ENCODE peak calls at places on chromosomes 11 and 22, in four cellular contexts. Q is spleen, J is ovary, N is transverse colon. F is an unnamed sample.

GRCh38 chr11:77598195-77598594 is 8.4 kb downstream of the AQP11 start:
- DNase-seq in Q (no peak), J (no peak), N (no peak), F (no peak)

GRCh38 chr11:35005156-35005780 is 88.8 kb downstream of the PDHX start:
- DNase-seq in Q (no peak), J (no peak), N (peak; percentile 45), F (peak; percentile 59)

GRCh38 chr11:95922536-95923440 is 1.1 kb downstream of the MTMR2 start:
- DNase-seq in Q (no peak), J (no peak), N (no peak), F (no peak)

GRCh38 chr11:47527186-47527585 is 25.7 kb downstream of the CELF1 start:
- DNase-seq in Q (no peak), J (no peak), N (no peak), F (no peak)

GRCh38 chr22:32622004-32622761 is 147.6 kb downstream of the FBXO7 start:
- DNase-seq in Q (peak; percentile 56), J (peak; percentile 51), N (peak; percentile 44), F (no peak)

GRCh38 chr11:69010964-69011623 is 2.0 kb downstream of the MRGPRF start:
- DNase-seq in Q (peak; percentile 74), J (peak; percentile 91), N (peak; percentile 78), F (peak; percentile 81)

GRCh38 chr11:68317147-68317785 is 4.9 kb downstream of the LRP5 start:
- DNase-seq in Q (no peak), J (no peak), N (no peak), F (no peak)

GRCh38 chr11:79430280-79430679 is 10.6 kb downstream of the TENM4 start:
- DNase-seq in Q (no peak), J (no peak), N (no peak), F (no peak)

GRCh38 chr22:24189249-24190158 is 8.2 kb downstream of the SUSD2 start:
- DNase-seq in Q (peak; percentile 90), J (peak; percentile 80), N (peak; percentile 73), F (peak; percentile 84)

GRCh38 chr11:27976262-27976661 is 131.7 kb downstream of the KIF18A start:
- DNase-seq in Q (no peak), J (no peak), N (no peak), F (no peak)

GRCh38 chr11:16215352-16215751 is 141.0 kb downstream of the SOX6 start:
- DNase-seq in Q (no peak), J (no peak), N (no peak), F (no peak)

GRCh38 chr11:67300756-67301312 is 2.5 kb upstream of the SSH3 start:
- DNase-seq in Q (peak; percentile 76), J (peak; percentile 31), N (peak; percentile 6), F (no peak)

GRCh38 chr11:20310596-20311394 is 52.7 kb upstream of the HTATIP2 start:
- DNase-seq in Q (no peak), J (no peak), N (no peak), F (no peak)

GRCh38 chr11:62614275-62614674 is 1.2 kb downstream of the ROM1 start:
- DNase-seq in Q (no peak), J (no peak), N (no peak), F (peak; percentile 56)

GRCh38 chr11:111986589-111986988 is 38.6 kb upstream of the DLAT start:
- DNase-seq in Q (no peak), J (no peak), N (no peak), F (no peak)

GRCh38 chr11:111982532-111983186 is 42.5 kb upstream of the DLAT start:
- DNase-seq in Q (no peak), J (no peak), N (no peak), F (no peak)

GRCh38 chr11:111981270-111981669 is 43.9 kb upstream of the DLAT start:
- DNase-seq in Q (no peak), J (no peak), N (no peak), F (no peak)

GRCh38 chr11:111982019-111982464 is 43.2 kb upstream of the DLAT start:
- DNase-seq in Q (no peak), J (no peak), N (peak; percentile 87), F (peak; percentile 88)

GRCh38 chr11:111983187-111983986 is 41.8 kb upstream of the DLAT start:
- DNase-seq in Q (no peak), J (no peak), N (peak; percentile 79), F (peak; percentile 71)
- TF ChIP-seq POLR2A in Q (no peak), J (no peak), N (peak; percentile 42), F (no peak)

GRCh38 chr11:17932472-17932871 is 80.4 kb downstream of the SERGEF start:
- DNase-seq in Q (no peak), J (no peak), N (no peak), F (no peak)
- TF ChIP-seq CTCF in Q (no peak), J (no peak), N (no peak), F (no peak)

GRCh38 chr11:65134240-65134951 is at the start of gene SYVN1:
- DNase-seq in Q (peak; percentile 97), J (peak; percentile 93), N (peak; percentile 95), F (peak; percentile 94)
- H3K27ac ChIP-seq in Q (peak within 1 kb of the TSS; percentile 97), J (peak within 1 kb of the TSS; percentile 99), N (peak within 1 kb of the TSS; percentile 94), F (peak within 1 kb of the TSS; percentile 97)

DNA sequence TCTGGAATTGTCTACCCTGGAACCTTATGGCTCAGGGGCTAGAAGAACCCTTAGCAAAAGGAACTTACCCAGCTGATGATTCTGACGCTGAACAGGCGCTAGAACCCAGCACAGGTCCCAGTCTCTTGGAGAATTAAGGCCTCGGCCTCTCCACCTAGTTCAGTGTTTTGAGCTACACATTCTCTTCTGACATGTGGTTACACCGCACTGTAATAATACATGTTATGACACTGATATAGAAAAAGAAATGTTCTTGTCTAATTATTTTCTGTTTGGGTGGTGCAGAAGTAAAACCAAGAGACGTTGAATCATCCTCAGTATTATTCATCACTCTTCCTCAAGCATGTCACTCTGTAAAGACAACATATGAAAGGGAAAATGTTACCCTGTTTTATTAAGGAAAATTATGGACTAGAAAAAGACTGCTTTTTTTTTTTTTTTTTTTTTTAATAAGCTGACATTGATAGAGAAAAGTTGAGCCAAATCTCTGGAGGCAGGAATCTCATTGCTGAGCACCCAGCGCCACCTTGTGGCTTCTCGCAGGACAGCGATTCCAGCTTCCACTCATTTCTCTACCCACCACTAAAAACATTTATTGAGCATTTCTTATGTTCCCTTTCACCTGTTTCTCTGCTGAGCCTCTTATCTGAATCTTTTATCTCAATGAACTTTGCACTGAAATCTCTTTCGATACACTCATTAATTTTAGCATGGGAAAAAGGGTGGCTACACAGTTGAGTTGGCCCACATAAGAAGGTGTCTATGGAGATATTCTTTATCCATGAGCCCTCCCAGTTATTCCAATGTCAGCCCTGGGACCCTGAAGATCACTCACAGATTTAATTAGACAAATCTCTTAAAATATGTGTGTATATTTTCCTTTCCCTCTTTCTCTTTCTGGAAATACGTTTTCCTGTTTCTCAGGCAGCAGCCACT is 12.6 kb upstream of the APLNR start:
- DNase-seq in Q (peak; percentile 81), J (peak; percentile 73), N (peak; percentile 75), F (peak; percentile 71)
- TF ChIP-seq POLR2A in Q (no peak), J (no peak), N (no peak), F (no peak)

GRCh38 chr22:50626856-50627451 is 998 bp downstream of the ARSA start:
- DNase-seq in Q (peak; percentile 89), J (peak; percentile 45), N (peak; percentile 18), F (peak; percentile 28)

GRCh38 chr22:50626314-50626855 is 1.6 kb downstream of the ARSA start:
- DNase-seq in Q (peak; percentile 75), J (no peak), N (no peak), F (peak; percentile 24)

GRCh38 chr22:50628543-50629134 is 687 bp upstream of the ARSA start:
- DNase-seq in Q (peak; percentile 66), J (no peak), N (no peak), F (peak; percentile 21)

GRCh38 chr22:50627452-50627913 is 469 bp downstream of the ARSA start:
- DNase-seq in Q (peak; percentile 90), J (no peak), N (peak; percentile 31), F (peak; percentile 28)

DNA sequence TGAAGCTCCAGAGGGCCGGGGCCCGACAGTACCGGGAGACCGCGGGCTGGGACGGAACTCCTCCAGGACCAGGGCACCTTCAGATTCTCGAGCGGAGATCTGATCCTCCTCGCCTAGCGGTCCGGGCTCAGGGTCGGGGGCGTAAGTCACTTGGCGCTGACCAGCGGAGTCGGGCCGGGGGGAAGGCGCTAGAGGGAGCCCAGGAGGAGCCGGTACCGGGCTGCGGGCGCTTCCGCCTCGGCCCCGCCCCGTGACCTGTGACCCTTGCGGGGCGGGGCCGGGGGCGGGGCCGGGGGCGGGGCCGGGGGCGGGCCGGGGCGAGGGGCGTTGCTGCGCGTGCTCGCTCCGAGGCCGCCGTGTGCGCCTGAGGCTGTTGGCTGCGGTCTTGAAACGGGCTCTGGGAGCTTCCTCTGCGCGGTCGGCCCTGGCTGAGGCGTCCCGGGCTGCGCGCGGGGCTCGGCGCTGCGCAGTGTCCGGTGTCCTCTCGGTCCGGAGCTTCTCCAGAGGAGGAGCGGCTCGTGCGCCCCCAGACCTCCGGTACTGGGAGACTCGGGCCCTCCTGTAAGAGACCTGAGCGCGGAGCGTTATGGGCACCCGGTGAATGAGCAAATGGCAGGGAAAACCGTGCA is at the start of gene ARSA:
- DNase-seq in Q (peak; percentile 96), J (peak; percentile 82), N (peak; percentile 86), F (peak; percentile 82)
- TF ChIP-seq CTCF in Q (peak; percentile 49), J (peak; percentile 13), N (peak; percentile 36), F (no peak)

GRCh38 chr11:12102588-12103410 is 7.6 kb upstream of the MICAL2 start:
- DNase-seq in Q (no peak), J (no peak), N (no peak), F (no peak)
- H3K27ac ChIP-seq in Q (no peak overlapping the region), J (no peak overlapping the region), N (no peak overlapping the region), F (no peak overlapping the region)

GRCh38 chr11:74005721-74006517 is 3.0 kb downstream of the UCP3 start:
- DNase-seq in Q (peak; percentile 72), J (no peak), N (no peak), F (no peak)
- TF ChIP-seq POLR2A in Q (no peak), J (no peak), N (no peak), F (no peak)

GRCh38 chr11:132445966-132446365 is 1075.6 kb downstream of the NTM start:
- DNase-seq in Q (no peak), J (no peak), N (no peak), F (no peak)

GRCh38 chr11:132450631-132451030 is 1080.2 kb downstream of the NTM start:
- DNase-seq in Q (no peak), J (no peak), N (no peak), F (no peak)

GRCh38 chr11:132451942-132452601 is 1080.2 kb downstream of the OPCML start:
- DNase-seq in Q (no peak), J (no peak), N (no peak), F (no peak)

GRCh38 chr11:132444891-132445290 is 1074.5 kb downstream of the NTM start:
- DNase-seq in Q (no peak), J (no peak), N (no peak), F (no peak)

DNA sequence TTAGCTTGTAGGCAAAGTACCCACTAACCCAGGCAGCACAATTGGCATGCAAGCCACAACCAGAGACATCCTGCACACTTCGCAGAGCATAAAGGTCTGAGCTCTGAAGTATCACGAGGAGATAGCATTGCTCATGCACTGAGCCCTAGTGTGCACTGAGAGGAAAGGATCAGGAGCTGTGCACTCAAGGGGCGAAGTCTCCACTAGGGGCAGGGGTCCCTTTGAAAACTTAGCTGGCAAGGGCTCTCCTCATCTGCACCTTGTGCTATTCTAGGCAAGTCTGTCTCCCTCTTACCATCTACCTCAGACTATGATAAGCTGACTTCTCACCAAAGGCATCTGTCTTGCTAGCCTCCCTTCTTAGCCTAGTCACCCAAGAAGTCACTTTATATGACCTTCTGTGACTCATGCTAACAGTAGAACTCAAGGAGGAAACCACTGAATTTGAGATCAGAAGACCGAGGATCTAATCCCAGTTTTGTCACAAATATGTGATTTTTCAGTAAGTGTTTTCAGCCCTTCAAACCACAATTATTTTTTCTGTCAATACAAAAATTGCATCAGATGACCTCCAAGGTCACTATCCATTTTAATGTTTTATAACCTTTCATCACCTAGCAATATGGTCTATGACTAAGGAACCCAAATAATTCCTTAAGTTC is 1078.0 kb downstream of the NTM start:
- DNase-seq in Q (no peak), J (no peak), N (no peak), F (no peak)
- TF ChIP-seq CTCF in Q (no peak), J (no peak), N (no peak), F (no peak)

F was measured in stomach.